ENCODE peak calls at places on chromosome 18, in nine cellular contexts. One of them, this sample, is unnamed.

GRCh38 chr18:41504316-41504715 is 450.7 kb upstream of the PIK3C3 start:
- DNase-seq in ovary: no peak
- DNase-seq in GM12878: no peak
- DNase-seq in transverse colon: no peak
- DNase-seq in breast epithelium: no peak
- DNase-seq in HCT116: no peak
- DNase-seq in A549: no peak
- DNase-seq in HepG2: no peak
- DNase-seq in IMR-90: no peak
- DNase-seq in this sample: no peak

GRCh38 chr18:77015176-77015575 is 117.4 kb downstream of the MBP start:
- DNase-seq in ovary: no peak
- DNase-seq in GM12878: no peak
- DNase-seq in transverse colon: no peak
- DNase-seq in breast epithelium: no peak
- DNase-seq in HCT116: no peak
- DNase-seq in A549: no peak
- DNase-seq in HepG2: no peak
- DNase-seq in IMR-90: no peak
- DNase-seq in this sample: no peak

GRCh38 chr18:7904529-7904928 is 337.4 kb downstream of the PTPRM start:
- DNase-seq in ovary: no peak
- DNase-seq in GM12878: no peak
- DNase-seq in transverse colon: no peak
- DNase-seq in breast epithelium: no peak
- DNase-seq in HCT116: no peak
- DNase-seq in A549: peak; percentile 70
- DNase-seq in HepG2: no peak
- DNase-seq in IMR-90: peak; percentile 95
- DNase-seq in this sample: no peak

GRCh38 chr18:62937065-62937464 is 221.7 kb downstream of the PHLPP1 start:
- DNase-seq in ovary: no peak
- DNase-seq in GM12878: no peak
- DNase-seq in transverse colon: no peak
- DNase-seq in breast epithelium: no peak
- DNase-seq in HCT116: no peak
- DNase-seq in A549: peak; percentile 20
- DNase-seq in HepG2: no peak
- DNase-seq in IMR-90: peak; percentile 36
- DNase-seq in this sample: no peak

GRCh38 chr18:8988262-8988871 is 114.1 kb upstream of the NDUFV2 start:
- DNase-seq in ovary: peak; percentile 49
- DNase-seq in GM12878: no peak
- DNase-seq in transverse colon: peak; percentile 57
- DNase-seq in breast epithelium: no peak
- DNase-seq in HCT116: peak; percentile 52
- DNase-seq in A549: peak; percentile 65
- DNase-seq in HepG2: peak; percentile 46
- DNase-seq in IMR-90: peak; percentile 69
- DNase-seq in this sample: peak; percentile 88

GRCh38 chr18:34222396-34223163 is 2.1 kb downstream of the NOL4 start:
- DNase-seq in ovary: no peak
- DNase-seq in GM12878: no peak
- DNase-seq in transverse colon: no peak
- DNase-seq in breast epithelium: no peak
- DNase-seq in HCT116: no peak
- DNase-seq in A549: no peak
- DNase-seq in HepG2: no peak
- DNase-seq in IMR-90: no peak
- DNase-seq in this sample: peak; percentile 74

GRCh38 chr18:45556217-45556616 is 59.1 kb upstream of the SLC14A2 start:
- DNase-seq in ovary: no peak
- DNase-seq in GM12878: no peak
- DNase-seq in transverse colon: no peak
- DNase-seq in breast epithelium: no peak
- DNase-seq in HCT116: no peak
- DNase-seq in A549: no peak
- DNase-seq in HepG2: no peak
- DNase-seq in IMR-90: no peak
- DNase-seq in this sample: no peak

GRCh38 chr18:35918564-35918963 is 53.9 kb upstream of the RMP24 start:
- DNase-seq in ovary: no peak
- DNase-seq in GM12878: no peak
- DNase-seq in transverse colon: no peak
- DNase-seq in breast epithelium: no peak
- DNase-seq in HCT116: no peak
- DNase-seq in A549: no peak
- DNase-seq in HepG2: no peak
- DNase-seq in IMR-90: no peak
- DNase-seq in this sample: no peak

GRCh38 chr18:46559296-46559695 is 97.7 kb downstream of the LOXHD1 start:
- DNase-seq in ovary: no peak
- DNase-seq in GM12878: no peak
- DNase-seq in transverse colon: no peak
- DNase-seq in breast epithelium: no peak
- DNase-seq in HCT116: no peak
- DNase-seq in A549: no peak
- DNase-seq in HepG2: no peak
- DNase-seq in IMR-90: no peak
- DNase-seq in this sample: peak; percentile 79

GRCh38 chr18:77054288-77054605 is 78.3 kb downstream of the MBP start:
- DNase-seq in ovary: no peak
- DNase-seq in GM12878: no peak
- DNase-seq in transverse colon: no peak
- DNase-seq in breast epithelium: no peak
- DNase-seq in HCT116: no peak
- DNase-seq in A549: no peak
- DNase-seq in HepG2: no peak
- DNase-seq in IMR-90: no peak
- DNase-seq in this sample: no peak

DNA sequence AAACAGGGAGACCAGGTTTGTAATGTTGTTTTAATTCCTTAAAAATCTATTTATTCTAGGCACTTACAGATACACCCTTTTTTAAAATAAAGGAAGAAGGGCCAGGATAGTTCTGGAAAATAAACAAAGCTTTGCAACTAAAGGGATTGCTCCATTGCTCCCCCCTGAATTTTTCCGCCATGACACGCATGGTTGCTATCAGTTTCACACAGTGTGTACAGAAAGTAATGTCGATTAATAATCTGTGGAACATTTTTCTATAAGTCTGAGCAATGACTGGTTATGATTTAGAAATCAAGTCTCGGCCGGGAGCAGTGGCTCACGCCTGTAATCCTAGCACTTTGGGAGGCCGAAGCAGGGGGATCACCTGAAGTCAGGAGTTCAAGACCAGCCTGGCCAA is 90.8 kb downstream of the GAREM1 start:
- DNase-seq in ovary: no peak
- DNase-seq in GM12878: no peak
- DNase-seq in transverse colon: no peak
- DNase-seq in breast epithelium: no peak
- DNase-seq in HCT116: no peak
- DNase-seq in A549: no peak
- DNase-seq in HepG2: no peak
- DNase-seq in IMR-90: peak; percentile 58
- DNase-seq in this sample: no peak
- TF ChIP-seq CTCF in ovary: no peak
- TF ChIP-seq CTCF in GM12878: no peak
- TF ChIP-seq CTCF in transverse colon: no peak
- TF ChIP-seq CTCF in breast epithelium: no peak
- TF ChIP-seq CTCF in HCT116: no peak
- TF ChIP-seq CTCF in A549: no peak
- TF ChIP-seq CTCF in HepG2: no peak
- TF ChIP-seq CTCF in IMR-90: no peak
- TF ChIP-seq CTCF in this sample: no peak

GRCh38 chr18:39685303-39685902 is 2119.8 kb upstream of the CELF4 start:
- DNase-seq in ovary: no peak
- DNase-seq in GM12878: no peak
- DNase-seq in transverse colon: no peak
- DNase-seq in breast epithelium: no peak
- DNase-seq in HCT116: no peak
- DNase-seq in A549: no peak
- DNase-seq in HepG2: peak; percentile 13
- DNase-seq in IMR-90: no peak
- DNase-seq in this sample: no peak
- H3K4me3 ChIP-seq in ovary: no peak overlapping the region
- H3K4me3 ChIP-seq in GM12878: no peak overlapping the region
- H3K4me3 ChIP-seq in transverse colon: no peak overlapping the region
- H3K4me3 ChIP-seq in breast epithelium: no peak overlapping the region
- H3K4me3 ChIP-seq in HCT116: no peak overlapping the region
- H3K4me3 ChIP-seq in A549: no peak overlapping the region
- H3K4me3 ChIP-seq in HepG2: no peak overlapping the region
- H3K4me3 ChIP-seq in IMR-90: no peak overlapping the region
- H3K4me3 ChIP-seq in this sample: no peak overlapping the region

DNA sequence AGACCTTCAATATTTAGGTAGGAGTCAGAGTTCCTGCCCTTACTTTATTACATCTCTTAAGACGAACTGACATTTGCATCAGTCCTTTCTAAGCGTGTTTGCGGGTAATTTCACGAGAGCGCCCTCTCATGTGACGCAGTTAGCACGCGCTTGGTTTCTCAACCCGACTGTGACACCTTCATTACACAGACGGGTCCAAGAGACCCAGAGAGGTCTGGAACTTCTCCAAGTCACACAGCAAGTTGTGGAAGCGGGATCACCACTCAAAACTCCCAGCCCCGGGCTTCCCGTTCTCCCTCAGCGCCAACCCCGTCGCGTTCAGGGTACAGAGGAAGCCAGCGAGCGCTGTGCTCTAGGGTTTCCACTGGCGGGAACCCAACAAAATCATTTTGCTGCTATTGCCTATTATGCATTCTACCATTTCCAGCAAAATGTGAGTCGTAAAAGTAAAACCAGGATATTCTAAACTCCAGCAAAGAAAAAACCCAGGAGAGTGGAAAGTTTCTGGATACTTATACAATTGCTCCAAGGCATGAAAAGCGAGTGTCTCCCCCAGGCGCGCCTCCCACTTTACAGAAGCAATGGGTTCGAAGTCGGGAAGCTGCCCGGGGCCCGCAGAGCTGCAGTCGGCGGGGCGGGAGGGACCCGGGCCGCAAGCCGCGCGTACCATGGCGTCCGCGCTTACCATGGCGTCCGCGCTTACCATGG is 583 bp downstream of the ENOSF1 start:
- DNase-seq in ovary: peak; percentile 67
- DNase-seq in GM12878: peak; percentile 27
- DNase-seq in transverse colon: peak; percentile 82
- DNase-seq in breast epithelium: peak; percentile 55
- DNase-seq in HCT116: peak; percentile 57
- DNase-seq in A549: peak; percentile 79
- DNase-seq in HepG2: peak; percentile 60
- DNase-seq in IMR-90: peak; percentile 88
- DNase-seq in this sample: peak; percentile 96
- TF ChIP-seq POLR2A in ovary: no peak
- TF ChIP-seq POLR2A in GM12878: peak; percentile 56
- TF ChIP-seq POLR2A in transverse colon: no peak
- TF ChIP-seq POLR2A in breast epithelium: no peak
- TF ChIP-seq POLR2A in HCT116: peak; percentile 47
- TF ChIP-seq POLR2A in A549: no peak
- TF ChIP-seq POLR2A in HepG2: peak; percentile 72
- TF ChIP-seq POLR2A in IMR-90: peak; percentile 75
- TF ChIP-seq POLR2A in this sample: no peak

GRCh38 chr18:59783138-59783537 is 85.9 kb upstream of the CCBE1 start:
- DNase-seq in ovary: no peak
- DNase-seq in GM12878: peak; percentile 9
- DNase-seq in transverse colon: no peak
- DNase-seq in breast epithelium: no peak
- DNase-seq in HCT116: peak; percentile 85
- DNase-seq in A549: peak; percentile 74
- DNase-seq in HepG2: peak; percentile 72
- DNase-seq in IMR-90: peak; percentile 74
- DNase-seq in this sample: no peak
- TF ChIP-seq CTCF in ovary: peak; percentile 10
- TF ChIP-seq CTCF in GM12878: peak; percentile 71
- TF ChIP-seq CTCF in transverse colon: peak; percentile 8
- TF ChIP-seq CTCF in breast epithelium: no peak
- TF ChIP-seq CTCF in HCT116: peak; percentile 66
- TF ChIP-seq CTCF in A549: peak; percentile 52
- TF ChIP-seq CTCF in HepG2: peak; percentile 35
- TF ChIP-seq CTCF in IMR-90: peak; percentile 62
- TF ChIP-seq CTCF in this sample: no peak

GRCh38 chr18:13279181-13280065 is 60.9 kb downstream of the LDLRAD4 start:
- DNase-seq in ovary: no peak
- DNase-seq in GM12878: peak; percentile 26
- DNase-seq in transverse colon: no peak
- DNase-seq in breast epithelium: peak; percentile 6
- DNase-seq in HCT116: no peak
- DNase-seq in A549: no peak
- DNase-seq in HepG2: no peak
- DNase-seq in IMR-90: no peak
- DNase-seq in this sample: peak; percentile 74
- H3K4me3 ChIP-seq in ovary: no peak overlapping the region
- H3K4me3 ChIP-seq in GM12878: no peak overlapping the region
- H3K4me3 ChIP-seq in transverse colon: no peak overlapping the region
- H3K4me3 ChIP-seq in breast epithelium: peak overlapping the region; percentile 8
- H3K4me3 ChIP-seq in HCT116: no peak overlapping the region
- H3K4me3 ChIP-seq in A549: no peak overlapping the region
- H3K4me3 ChIP-seq in HepG2: no peak overlapping the region
- H3K4me3 ChIP-seq in IMR-90: no peak overlapping the region
- H3K4me3 ChIP-seq in this sample: no peak overlapping the region

This sample was measured in lower leg skin.